ENCODE peak calls at places on chromosomes 2 and 18, in five cellular contexts. G, J, N, F and H are unnamed samples.
A peak's percentile ranks its signal among the peaks of the same experiment; 100 is the strongest.

GRCh38 chr2:37623971-37624897 is 47.2 kb downstream of the CDC42EP3 start:
- DNase-seq in G (no peak), J (no peak), N (peak; percentile 58), F (peak; percentile 62), H (no peak)

GRCh38 chr2:4715065-4715464 is 977.1 kb upstream of the SOX11 start:
- DNase-seq in G (no peak), J (no peak), N (peak; percentile 35), F (no peak), H (no peak)

GRCh38 chr18:70337139-70337972 is 48.5 kb downstream of the SOCS6 start:
- DNase-seq in G (peak; percentile 75), J (peak; percentile 69), N (peak; percentile 95), F (peak; percentile 88), H (peak; percentile 76)

GRCh38 chr2:96856776-96857673 is 791 bp downstream of the ANKRD39 start:
- DNase-seq in G (no peak), J (peak; percentile 58), N (no peak), F (no peak), H (peak; percentile 75)

GRCh38 chr2:29184531-29184930 is 69.3 kb downstream of the CLIP4 start:
- DNase-seq in G (no peak), J (no peak), N (no peak), F (no peak), H (no peak)

GRCh38 chr2:230717595-230717994 is 5.0 kb downstream of the CAB39 start:
- DNase-seq in G (no peak), J (no peak), N (no peak), F (no peak), H (peak; percentile 82)

GRCh38 chr2:216740557-216741222 is 45.3 kb upstream of the IGFBP5 start:
- DNase-seq in G (peak; percentile 21), J (no peak), N (no peak), F (peak; percentile 44), H (no peak)

GRCh38 chr2:1742300-1742679 is 2.0 kb downstream of the PXDN start:
- DNase-seq in G (no peak), J (no peak), N (no peak), F (no peak), H (no peak)

GRCh38 chr2:11744631-11745394 is 1.6 kb upstream of the LPIN1 start:
- DNase-seq in G (peak; percentile 59), J (peak; percentile 86), N (peak; percentile 34), F (peak; percentile 53), H (peak; percentile 85)

GRCh38 chr2:133948610-133949290 is 305.1 kb upstream of the MGAT5 start:
- DNase-seq in G (no peak), J (no peak), N (no peak), F (no peak), H (no peak)

GRCh38 chr2:118580651-118581050 is 266.8 kb downstream of the EN1 start:
- DNase-seq in G (no peak), J (no peak), N (peak; percentile 47), F (no peak), H (no peak)

GRCh38 chr2:217996345-217996744 is 6.5 kb downstream of the TNS1 start:
- DNase-seq in G (peak; percentile 91), J (no peak), N (peak; percentile 92), F (peak; percentile 58), H (no peak)

GRCh38 chr2:206614825-206615224 is 27.5 kb upstream of the FAM237A start:
- DNase-seq in G (peak; percentile 1), J (no peak), N (peak; percentile 68), F (peak; percentile 37), H (peak; percentile 55)

GRCh38 chr2:62568983-62569837 is 63.2 kb upstream of the TMEM17 start:
- DNase-seq in G (peak; percentile 34), J (no peak), N (peak; percentile 16), F (no peak), H (no peak)

GRCh38 chr2:72109904-72110303 is 37.8 kb downstream of the CYP26B1 start:
- DNase-seq in G (no peak), J (no peak), N (no peak), F (no peak), H (peak; percentile 21)

GRCh38 chr18:62976227-62976626 is 260.9 kb downstream of the PHLPP1 start:
- DNase-seq in G (no peak), J (no peak), N (peak; percentile 52), F (no peak), H (no peak)

GRCh38 chr2:112529751-112530150 is 12.5 kb upstream of the POLR1B start:
- DNase-seq in G (no peak), J (no peak), N (no peak), F (no peak), H (no peak)

GRCh38 chr2:150878347-150878746 is 383.3 kb downstream of the RBM43 start:
- DNase-seq in G (peak; percentile 23), J (no peak), N (peak; percentile 67), F (peak; percentile 23), H (no peak)

GRCh38 chr2:65076345-65076710 is 20.1 kb downstream of the CEP68 start:
- DNase-seq in G (peak; percentile 63), J (no peak), N (peak; percentile 47), F (peak; percentile 77), H (no peak)

GRCh38 chr2:190344275-190344827 is 962 bp downstream of the INPP1 start:
- DNase-seq in G (peak; percentile 26), J (no peak), N (peak; percentile 59), F (no peak), H (peak; percentile 84)

GRCh38 chr2:126614529-126615279 is 41.3 kb upstream of the GYPC start:
- DNase-seq in G (peak; percentile 83), J (no peak), N (peak; percentile 24), F (no peak), H (no peak)

GRCh38 chr2:179768765-179769164 is 92.6 kb downstream of the ZNF385B start:
- DNase-seq in G (peak; percentile 68), J (no peak), N (peak; percentile 58), F (peak; percentile 66), H (no peak)

GRCh38 chr2:40591785-40592184 is 139.9 kb upstream of the SLC8A1 start:
- DNase-seq in G (no peak), J (no peak), N (no peak), F (no peak), H (no peak)

GRCh38 chr2:219939647-219940046 is 312.2 kb downstream of the SLC4A3 start:
- DNase-seq in G (no peak), J (no peak), N (no peak), F (no peak), H (no peak)

GRCh38 chr2:204680576-204680975 is 135.3 kb downstream of the PARD3B start:
- DNase-seq in G (no peak), J (no peak), N (no peak), F (no peak), H (no peak)

GRCh38 chr2:47076586-47077441 is 78.3 kb downstream of the STPG4 start:
- DNase-seq in G (peak; percentile 94), J (no peak), N (peak; percentile 77), F (peak; percentile 96), H (no peak)

GRCh38 chr2:42957109-42958035 is 165.0 kb upstream of the HAAO start:
- DNase-seq in G (no peak), J (no peak), N (peak; percentile 48), F (no peak), H (no peak)

GRCh38 chr18:63199743-63200241 is 119.8 kb downstream of the BCL2 start:
- DNase-seq in G (no peak), J (no peak), N (no peak), F (no peak), H (no peak)

GRCh38 chr2:71923887-71924533 is 223.7 kb downstream of the CYP26B1 start:
- DNase-seq in G (peak; percentile 85), J (peak; percentile 86), N (peak; percentile 87), F (peak; percentile 62), H (peak; percentile 94)

GRCh38 chr18:5305835-5306234 is 10.3 kb upstream of the ZBTB14 start:
- DNase-seq in G (no peak), J (no peak), N (no peak), F (no peak), H (no peak)
- TF ChIP-seq CTCF in G (no peak), J (no peak), N (no peak), F (no peak), H (no peak)

DNA sequence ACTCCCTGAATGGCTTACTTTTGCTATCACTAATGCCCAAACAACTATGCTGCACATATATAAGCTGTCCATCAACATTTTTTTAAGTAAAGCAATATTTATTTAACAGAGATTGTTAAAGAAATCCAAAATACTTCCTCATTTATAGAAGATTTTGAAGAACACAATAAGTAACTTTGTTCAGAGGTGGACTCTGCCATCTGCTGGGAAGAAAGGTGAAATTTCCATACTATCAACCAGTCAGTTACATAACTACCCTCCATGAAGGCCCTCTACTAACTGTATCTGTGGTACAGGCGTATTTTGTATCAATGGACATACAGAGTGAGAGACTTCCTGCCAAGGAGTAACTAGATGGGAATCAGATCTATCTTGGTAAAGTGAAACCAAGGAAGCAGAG is 106.0 kb downstream of the DTNB start:
- DNase-seq in G (peak; percentile 73), J (no peak), N (peak; percentile 44), F (peak; percentile 65), H (no peak)
- TF ChIP-seq CTCF in G (peak; percentile 40), J (peak; percentile 64), N (peak; percentile 40), F (peak; percentile 57), H (peak; percentile 74)

GRCh38 chr2:66813525-66813924 is 378.6 kb downstream of the MEIS1 start:
- DNase-seq in G (no peak), J (no peak), N (no peak), F (no peak), H (no peak)
- TF ChIP-seq CTCF in G (no peak), J (no peak), N (no peak), F (no peak), H (no peak)

GRCh38 chr2:144451443-144451842 is 68.5 kb downstream of the ZEB2 start:
- DNase-seq in G (no peak), J (no peak), N (no peak), F (no peak), H (no peak)

GRCh38 chr2:144453486-144454158 is 66.3 kb downstream of the ZEB2 start:
- DNase-seq in G (no peak), J (no peak), N (no peak), F (no peak), H (no peak)

GRCh38 chr2:144453039-144453336 is 66.9 kb downstream of the ZEB2 start:
- DNase-seq in G (peak; percentile 47), J (no peak), N (no peak), F (peak; percentile 58), H (no peak)

GRCh38 chr2:144454466-144455287 is 65.2 kb downstream of the ZEB2 start:
- DNase-seq in G (no peak), J (no peak), N (no peak), F (no peak), H (no peak)

DNA sequence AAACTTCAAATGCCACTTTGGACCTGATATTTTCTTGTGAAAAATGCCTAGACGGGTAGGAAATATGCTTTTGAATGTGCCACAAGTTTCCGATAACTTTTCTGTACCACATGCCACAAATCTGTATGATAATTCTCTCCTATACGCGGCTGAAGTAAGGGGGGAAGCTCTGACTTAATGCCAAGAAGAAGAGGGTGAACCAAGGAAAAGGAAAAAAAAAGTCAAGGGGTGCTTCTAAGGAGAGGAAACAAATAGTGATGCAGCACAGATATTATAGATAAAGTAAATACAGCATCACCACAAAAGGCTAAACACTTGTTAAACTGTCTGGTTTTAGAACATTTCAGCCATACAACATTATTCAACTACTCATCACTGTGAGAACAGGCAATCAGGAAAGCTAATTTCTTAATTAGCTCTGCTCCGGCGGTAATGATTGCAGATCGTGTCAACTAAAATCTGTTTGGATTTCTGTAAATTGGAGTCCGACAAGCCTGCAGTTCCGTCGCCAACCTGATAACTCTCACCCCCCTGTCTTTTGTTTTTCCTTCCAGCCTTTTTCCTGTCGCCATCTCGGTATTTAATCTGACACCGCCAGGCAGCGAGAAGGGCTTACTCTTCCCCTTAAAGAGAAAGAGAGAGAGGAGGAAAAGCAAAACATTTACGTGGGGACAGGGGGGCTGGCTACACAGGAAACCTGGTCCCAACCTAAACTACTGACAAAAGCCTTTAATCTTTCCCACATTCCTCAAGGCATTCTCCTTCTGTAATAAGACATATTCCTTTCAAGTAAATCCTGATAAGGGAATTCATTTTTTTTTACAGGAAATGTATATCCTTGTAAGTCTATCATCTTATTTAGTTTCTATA is 67.5 kb downstream of the ZEB2 start:
- DNase-seq in G (peak; percentile 59), J (peak; percentile 55), N (no peak), F (peak; percentile 63), H (peak; percentile 79)
- TF ChIP-seq CTCF in G (peak; percentile 43), J (peak; percentile 50), N (no peak), F (peak; percentile 11), H (peak; percentile 65)